ENCODE peak calls at places on chromosome 9, in ten cellular contexts. One of them, this sample, is unnamed.

GRCh38 chr9:99019523-99020331 is 76.0 kb downstream of the COL15A1 start:
- DNase-seq in neural progenitor cell: no peak
- DNase-seq in stimulated activated CD4-positive, alpha-beta T cell treated with anti-CD3 and anti-CD28 coated beads, Interleukin-1b, Interleukin-23, amount 100 ng/mL, for 24 hours: no peak
- DNase-seq in frontal cortex: no peak
- DNase-seq in NCI-H1105 treated with DMSO at 0.1 percent for 48 hours: no peak
- DNase-seq in T follicular helper cell: no peak
- DNase-seq in GM04504: peak; percentile 91
- DNase-seq in MV-4-11: no peak
- DNase-seq in hepatic stellate cell: peak; percentile 86
- DNase-seq in activated effector memory CD4-positive, alpha-beta T cell treated with Interleukin-2 at 50 U/mL for 16 hours: no peak
- DNase-seq in this sample: no peak

GRCh38 chr9:75229605-75230332 is 141.5 kb downstream of the OSTF1 start:
- DNase-seq in neural progenitor cell: no peak
- DNase-seq in stimulated activated CD4-positive, alpha-beta T cell treated with anti-CD3 and anti-CD28 coated beads, Interleukin-1b, Interleukin-23, amount 100 ng/mL, for 24 hours: no peak
- DNase-seq in frontal cortex: no peak
- DNase-seq in NCI-H1105 treated with DMSO at 0.1 percent for 48 hours: no peak
- DNase-seq in T follicular helper cell: no peak
- DNase-seq in GM04504: no peak
- DNase-seq in MV-4-11: no peak
- DNase-seq in hepatic stellate cell: no peak
- DNase-seq in activated effector memory CD4-positive, alpha-beta T cell treated with Interleukin-2 at 50 U/mL for 16 hours: no peak
- DNase-seq in this sample: no peak

GRCh38 chr9:129412814-129413536 is 207.9 kb downstream of the C9orf50 start:
- DNase-seq in neural progenitor cell: peak; percentile 57
- DNase-seq in stimulated activated CD4-positive, alpha-beta T cell treated with anti-CD3 and anti-CD28 coated beads, Interleukin-1b, Interleukin-23, amount 100 ng/mL, for 24 hours: no peak
- DNase-seq in frontal cortex: peak; percentile 51
- DNase-seq in NCI-H1105 treated with DMSO at 0.1 percent for 48 hours: peak; percentile 61
- DNase-seq in T follicular helper cell: peak; percentile 40
- DNase-seq in GM04504: peak; percentile 64
- DNase-seq in MV-4-11: peak; percentile 63
- DNase-seq in hepatic stellate cell: peak; percentile 79
- DNase-seq in activated effector memory CD4-positive, alpha-beta T cell treated with Interleukin-2 at 50 U/mL for 16 hours: peak; percentile 55
- DNase-seq in this sample: no peak

GRCh38 chr9:22622823-22623222 is 176.2 kb downstream of the DMRTA1 start:
- DNase-seq in neural progenitor cell: no peak
- DNase-seq in stimulated activated CD4-positive, alpha-beta T cell treated with anti-CD3 and anti-CD28 coated beads, Interleukin-1b, Interleukin-23, amount 100 ng/mL, for 24 hours: no peak
- DNase-seq in frontal cortex: no peak
- DNase-seq in NCI-H1105 treated with DMSO at 0.1 percent for 48 hours: no peak
- DNase-seq in T follicular helper cell: no peak
- DNase-seq in GM04504: no peak
- DNase-seq in MV-4-11: no peak
- DNase-seq in hepatic stellate cell: no peak
- DNase-seq in activated effector memory CD4-positive, alpha-beta T cell treated with Interleukin-2 at 50 U/mL for 16 hours: no peak
- DNase-seq in this sample: no peak

GRCh38 chr9:38228331-38229122 is 159.5 kb upstream of the SHB start:
- DNase-seq in neural progenitor cell: no peak
- DNase-seq in stimulated activated CD4-positive, alpha-beta T cell treated with anti-CD3 and anti-CD28 coated beads, Interleukin-1b, Interleukin-23, amount 100 ng/mL, for 24 hours: no peak
- DNase-seq in frontal cortex: no peak
- DNase-seq in NCI-H1105 treated with DMSO at 0.1 percent for 48 hours: no peak
- DNase-seq in T follicular helper cell: no peak
- DNase-seq in GM04504: no peak
- DNase-seq in MV-4-11: no peak
- DNase-seq in hepatic stellate cell: no peak
- DNase-seq in activated effector memory CD4-positive, alpha-beta T cell treated with Interleukin-2 at 50 U/mL for 16 hours: no peak
- DNase-seq in this sample: no peak

GRCh38 chr9:112086627-112087026 is 88.5 kb downstream of the SUSD1 start:
- DNase-seq in neural progenitor cell: peak; percentile 44
- DNase-seq in stimulated activated CD4-positive, alpha-beta T cell treated with anti-CD3 and anti-CD28 coated beads, Interleukin-1b, Interleukin-23, amount 100 ng/mL, for 24 hours: no peak
- DNase-seq in frontal cortex: peak; percentile 8
- DNase-seq in NCI-H1105 treated with DMSO at 0.1 percent for 48 hours: peak; percentile 32
- DNase-seq in T follicular helper cell: no peak
- DNase-seq in GM04504: no peak
- DNase-seq in MV-4-11: no peak
- DNase-seq in hepatic stellate cell: peak; percentile 25
- DNase-seq in activated effector memory CD4-positive, alpha-beta T cell treated with Interleukin-2 at 50 U/mL for 16 hours: no peak
- DNase-seq in this sample: no peak

GRCh38 chr9:76302543-76302942 is 91.7 kb downstream of the RFK start:
- DNase-seq in neural progenitor cell: no peak
- DNase-seq in stimulated activated CD4-positive, alpha-beta T cell treated with anti-CD3 and anti-CD28 coated beads, Interleukin-1b, Interleukin-23, amount 100 ng/mL, for 24 hours: no peak
- DNase-seq in frontal cortex: no peak
- DNase-seq in NCI-H1105 treated with DMSO at 0.1 percent for 48 hours: no peak
- DNase-seq in T follicular helper cell: no peak
- DNase-seq in GM04504: no peak
- DNase-seq in MV-4-11: no peak
- DNase-seq in hepatic stellate cell: no peak
- DNase-seq in activated effector memory CD4-positive, alpha-beta T cell treated with Interleukin-2 at 50 U/mL for 16 hours: no peak
- DNase-seq in this sample: no peak

GRCh38 chr9:33748633-33749304 is 46.6 kb upstream of the PRSS3 start:
- DNase-seq in neural progenitor cell: no peak
- DNase-seq in stimulated activated CD4-positive, alpha-beta T cell treated with anti-CD3 and anti-CD28 coated beads, Interleukin-1b, Interleukin-23, amount 100 ng/mL, for 24 hours: no peak
- DNase-seq in frontal cortex: no peak
- DNase-seq in NCI-H1105 treated with DMSO at 0.1 percent for 48 hours: no peak
- DNase-seq in T follicular helper cell: no peak
- DNase-seq in GM04504: no peak
- DNase-seq in MV-4-11: peak; percentile 48
- DNase-seq in hepatic stellate cell: no peak
- DNase-seq in activated effector memory CD4-positive, alpha-beta T cell treated with Interleukin-2 at 50 U/mL for 16 hours: no peak
- DNase-seq in this sample: no peak

GRCh38 chr9:116060631-116061030 is 93.0 kb upstream of the PAPPA start:
- DNase-seq in neural progenitor cell: no peak
- DNase-seq in stimulated activated CD4-positive, alpha-beta T cell treated with anti-CD3 and anti-CD28 coated beads, Interleukin-1b, Interleukin-23, amount 100 ng/mL, for 24 hours: no peak
- DNase-seq in frontal cortex: no peak
- DNase-seq in NCI-H1105 treated with DMSO at 0.1 percent for 48 hours: no peak
- DNase-seq in T follicular helper cell: no peak
- DNase-seq in GM04504: no peak
- DNase-seq in MV-4-11: no peak
- DNase-seq in hepatic stellate cell: no peak
- DNase-seq in activated effector memory CD4-positive, alpha-beta T cell treated with Interleukin-2 at 50 U/mL for 16 hours: no peak
- DNase-seq in this sample: no peak

GRCh38 chr9:125847735-125848134 is 100.6 kb downstream of the PBX3 start:
- DNase-seq in neural progenitor cell: no peak
- DNase-seq in stimulated activated CD4-positive, alpha-beta T cell treated with anti-CD3 and anti-CD28 coated beads, Interleukin-1b, Interleukin-23, amount 100 ng/mL, for 24 hours: no peak
- DNase-seq in frontal cortex: no peak
- DNase-seq in NCI-H1105 treated with DMSO at 0.1 percent for 48 hours: no peak
- DNase-seq in T follicular helper cell: no peak
- DNase-seq in GM04504: no peak
- DNase-seq in MV-4-11: no peak
- DNase-seq in hepatic stellate cell: no peak
- DNase-seq in activated effector memory CD4-positive, alpha-beta T cell treated with Interleukin-2 at 50 U/mL for 16 hours: no peak
- DNase-seq in this sample: no peak

GRCh38 chr9:89079421-89079820 is 88.2 kb downstream of the S1PR3 start:
- DNase-seq in neural progenitor cell: no peak
- DNase-seq in stimulated activated CD4-positive, alpha-beta T cell treated with anti-CD3 and anti-CD28 coated beads, Interleukin-1b, Interleukin-23, amount 100 ng/mL, for 24 hours: no peak
- DNase-seq in frontal cortex: no peak
- DNase-seq in NCI-H1105 treated with DMSO at 0.1 percent for 48 hours: no peak
- DNase-seq in T follicular helper cell: no peak
- DNase-seq in GM04504: no peak
- DNase-seq in MV-4-11: peak; percentile 40
- DNase-seq in hepatic stellate cell: no peak
- DNase-seq in activated effector memory CD4-positive, alpha-beta T cell treated with Interleukin-2 at 50 U/mL for 16 hours: no peak
- DNase-seq in this sample: no peak